ENCODE peak calls at places on chromosomes 5 and 9, in four cellular contexts. S is body of pancreas; T is A549; R is CD8-positive, alpha-beta T cell. G is an unnamed sample.

GRCh38 chr5:140054086-140054689 is 11.1 kb upstream of the NRG2 start:
- DNase-seq in S (peak), T (no peak), R (no peak), G (no peak)

GRCh38 chr5:138448481-138449398 is 9.9 kb downstream of the REEP2 start:
- DNase-seq in S (no peak), R (no peak), T (no peak), G (no peak)

GRCh38 chr5:126971455-126972019 is 58.8 kb downstream of the MARCHF3 start:
- DNase-seq in R (no peak), T (no peak), S (no peak), G (no peak)

GRCh38 chr9:27118916-27119315 is 9.9 kb downstream of the TEK start:
- DNase-seq in R (no peak), T (no peak), S (no peak), G (no peak)

GRCh38 chr9:13804532-13804931 is 509.4 kb downstream of the NFIB start:
- DNase-seq in S (no peak), T (no peak), R (no peak), G (no peak)

GRCh38 chr9:107635137-107635802 is 145.7 kb upstream of the KLF4 start:
- DNase-seq in R (no peak), S (no peak), T (no peak), G (no peak)

GRCh38 chr5:91388362-91388761 is 5.2 kb upstream of the ARRDC3 start:
- DNase-seq in T (no peak), R (no peak), S (no peak), G (no peak)

GRCh38 chr5:93736284-93736683 is 5.1 kb downstream of the POU5F2 start:
- DNase-seq in S (no peak), T (no peak), R (no peak), G (no peak)

GRCh38 chr9:91174772-91175171 is 186.9 kb downstream of the AUH start:
- DNase-seq in R (no peak), S (no peak), T (no peak), G (no peak)

GRCh38 chr5:139848508-139849100 is 53.0 kb downstream of the PSD2 start:
- DNase-seq in T (no peak), R (no peak), S (peak), G (no peak)

GRCh38 chr9:134698587-134699342 is 57.2 kb downstream of the COL5A1 start:
- DNase-seq in T (peak), R (peak), S (peak), G (peak)

GRCh38 chr9:16640649-16641048 is 229.8 kb downstream of the BNC2 start:
- DNase-seq in S (no peak), R (no peak), T (no peak), G (no peak)

GRCh38 chr9:83062011-83062652 is 810 bp downstream of the RASEF start:
- DNase-seq in R (no peak), T (peak), S (peak), G (no peak)
- H3K4me3 ChIP-seq in R (no peak), T (peak), S (peak), G (peak)

GRCh38 chr9:128945798-128946501 is 1.5 kb downstream of the DOLK start:
- DNase-seq in S (no peak), T (no peak), R (no peak), G (no peak)
- H3K4me3 ChIP-seq in S (no peak), T (peak), R (no peak), G (no peak)

DNA sequence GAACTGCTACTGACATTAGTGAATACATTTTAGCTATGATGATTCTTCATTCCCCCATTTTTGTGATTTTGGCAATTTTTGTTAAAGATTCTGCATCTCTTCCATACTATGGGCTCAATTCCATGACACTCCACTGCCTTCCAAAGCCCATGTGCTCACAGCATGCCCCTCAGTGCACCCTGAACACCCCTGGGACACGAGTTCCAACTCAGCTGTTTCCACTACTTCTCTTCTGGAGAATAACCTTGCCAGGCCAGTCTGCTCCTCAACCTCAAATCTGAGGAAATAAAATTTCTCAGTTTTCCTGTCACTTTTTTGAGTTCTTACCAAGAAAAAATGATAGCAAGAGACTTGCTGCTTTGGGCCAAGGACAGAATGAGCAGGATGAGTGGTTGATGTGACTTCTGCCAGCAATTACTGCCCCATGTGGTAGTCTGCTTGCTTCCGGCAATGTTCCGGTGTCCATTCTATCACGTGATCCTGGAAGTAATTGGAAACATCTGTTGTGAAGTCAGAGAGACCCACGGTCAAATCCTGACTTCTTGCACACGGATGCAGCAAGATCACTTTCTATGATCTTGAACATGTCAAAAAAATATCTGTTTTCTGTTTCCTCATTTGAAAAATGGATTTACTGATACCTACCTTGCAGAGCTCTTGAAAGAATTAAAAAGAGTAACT is 58.3 kb downstream of the EGFLAM start:
- DNase-seq in T (no peak), R (no peak), S (no peak), G (no peak)
- H3K4me3 ChIP-seq in T (no peak), R (no peak), S (no peak), G (no peak)

GRCh38 chr5:89097103-89097502 is 214.1 kb upstream of the MEF2C start:
- DNase-seq in S (no peak), T (no peak), R (no peak), G (no peak)

GRCh38 chr5:89095341-89095740 is 212.4 kb upstream of the MEF2C start:
- DNase-seq in T (no peak), S (no peak), R (no peak), G (no peak)

GRCh38 chr5:89098199-89098756 is 215.3 kb upstream of the MEF2C start:
- DNase-seq in T (no peak), R (no peak), S (no peak), G (no peak)
- H3K4me3 ChIP-seq in T (no peak), R (no peak), S (no peak), G (no peak)

GRCh38 chr9:133507246-133507965 is 17.4 kb downstream of the MYMK start:
- DNase-seq in T (no peak), R (no peak), S (no peak), G (no peak)

GRCh38 chr9:133511607-133512006 is 13.2 kb downstream of the MYMK start:
- DNase-seq in R (no peak), T (no peak), S (no peak), G (no peak)

GRCh38 chr9:133508046-133508445 is 16.7 kb downstream of the MYMK start:
- DNase-seq in R (no peak), T (no peak), S (no peak), G (no peak)

GRCh38 chr9:133510926-133511505 is 13.7 kb downstream of the MYMK start:
- DNase-seq in R (no peak), T (no peak), S (no peak), G (no peak)

DNA sequence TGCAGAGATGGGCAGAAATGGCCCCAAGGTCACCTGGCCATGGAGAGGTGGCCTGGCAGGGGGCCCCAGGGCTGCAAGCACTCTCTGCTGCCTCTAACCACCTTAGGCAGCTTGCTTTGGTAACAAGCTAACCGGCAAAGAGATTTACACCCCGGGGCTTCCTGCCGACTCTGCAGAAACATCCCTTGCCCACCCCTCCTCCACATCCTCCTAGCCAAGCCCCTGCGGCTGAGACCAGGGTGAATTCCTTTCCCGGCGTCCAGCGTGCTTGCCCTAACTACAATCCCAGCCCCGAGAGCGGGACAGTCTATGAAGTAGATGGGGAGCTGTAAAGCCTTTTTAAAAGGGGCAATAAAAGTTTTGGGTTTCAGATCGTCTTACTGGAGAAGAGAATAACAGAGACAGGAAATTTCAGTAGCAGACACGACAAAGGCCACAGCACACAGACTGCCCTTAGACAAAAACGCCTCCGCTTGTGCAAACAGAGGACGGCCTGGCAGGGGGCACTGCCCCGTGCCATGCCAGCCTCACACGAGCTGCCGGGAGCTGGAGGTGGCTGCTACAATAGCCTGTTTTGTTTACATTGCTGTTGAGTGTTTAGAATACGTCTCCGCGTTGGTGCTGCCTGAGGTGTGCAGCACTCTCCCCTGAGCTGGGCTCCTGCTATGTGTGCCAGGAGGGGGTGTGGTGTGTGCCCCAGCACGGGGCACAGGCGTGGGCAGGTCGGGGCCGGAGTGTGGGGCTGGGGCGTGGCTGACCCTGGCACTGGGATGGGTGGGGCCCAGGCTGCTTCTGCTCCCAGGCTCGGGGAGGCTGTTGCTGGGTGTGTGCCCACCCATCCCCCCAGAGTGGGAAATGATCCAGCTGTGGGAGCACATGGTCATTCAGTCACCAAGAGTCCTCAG is 15.3 kb downstream of the MYMK start:
- DNase-seq in R (peak), S (peak), T (no peak), G (no peak)
- H3K4me3 ChIP-seq in R (peak), S (no peak), T (peak), G (no peak)

GRCh38 chr9:1977026-1977425 is 38.1 kb upstream of the SMARCA2 start:
- DNase-seq in S (no peak), R (no peak), T (no peak), G (no peak)

GRCh38 chr9:1980387-1980786 is 34.8 kb upstream of the SMARCA2 start:
- DNase-seq in T (no peak), R (no peak), S (no peak), G (no peak)

GRCh38 chr9:1982074-1982473 is 33.1 kb upstream of the SMARCA2 start:
- DNase-seq in T (no peak), R (no peak), S (no peak), G (no peak)

GRCh38 chr9:1978941-1979340 is 36.2 kb upstream of the SMARCA2 start:
- DNase-seq in R (no peak), T (no peak), S (peak), G (no peak)

GRCh38 chr9:1979815-1980367 is 35.3 kb upstream of the SMARCA2 start:
- DNase-seq in R (no peak), T (no peak), S (peak), G (no peak)
- H3K4me3 ChIP-seq in R (no peak), T (no peak), S (no peak), G (no peak)

GRCh38 chr9:128457207-128457606 is 1.4 kb downstream of the ODF2 start:
- DNase-seq in S (no peak), T (no peak), R (no peak), G (no peak)
- H3K4me3 ChIP-seq in S (peak), T (peak), R (peak), G (peak)

GRCh38 chr9:130262771-130263170 is 2.8 kb upstream of the HMCN2 start:
- DNase-seq in R (no peak), S (no peak), T (no peak), G (no peak)
- H3K4me3 ChIP-seq in R (no peak), S (no peak), T (no peak), G (no peak)

GRCh38 chr5:3597002-3597726 is 1.5 kb downstream of the IRX1 start:
- DNase-seq in S (no peak), R (no peak), T (no peak), G (no peak)

GRCh38 chr5:3596261-3596825 is 711 bp downstream of the IRX1 start:
- DNase-seq in R (no peak), S (no peak), T (no peak), G (no peak)

GRCh38 chr5:3598236-3598635 is 2.6 kb downstream of the IRX1 start:
- DNase-seq in R (no peak), T (no peak), S (no peak), G (no peak)

GRCh38 chr5:3598725-3599282 is 3.2 kb downstream of the IRX1 start:
- DNase-seq in S (no peak), T (no peak), R (no peak), G (no peak)

DNA sequence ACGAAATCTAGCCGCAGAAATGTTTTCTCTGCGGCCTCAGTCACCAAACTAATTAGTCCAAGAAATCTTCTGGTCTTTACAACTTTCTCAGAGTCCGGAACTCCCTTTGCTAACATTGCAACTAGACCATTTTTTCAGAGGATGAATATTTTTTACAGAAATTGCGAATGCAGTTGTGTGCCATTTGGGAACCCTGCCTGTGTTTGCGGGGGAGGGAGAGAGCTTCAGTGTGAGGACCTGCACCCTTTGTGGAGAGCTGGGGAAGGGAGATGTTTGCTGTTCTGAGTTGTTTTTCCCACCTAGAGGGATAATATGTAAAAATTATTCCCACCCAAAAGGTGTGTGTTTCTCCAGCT is 2.1 kb downstream of the IRX1 start:
- DNase-seq in T (no peak), R (no peak), S (no peak), G (no peak)
- H3K4me3 ChIP-seq in T (no peak), R (no peak), S (no peak), G (no peak)

DNA sequence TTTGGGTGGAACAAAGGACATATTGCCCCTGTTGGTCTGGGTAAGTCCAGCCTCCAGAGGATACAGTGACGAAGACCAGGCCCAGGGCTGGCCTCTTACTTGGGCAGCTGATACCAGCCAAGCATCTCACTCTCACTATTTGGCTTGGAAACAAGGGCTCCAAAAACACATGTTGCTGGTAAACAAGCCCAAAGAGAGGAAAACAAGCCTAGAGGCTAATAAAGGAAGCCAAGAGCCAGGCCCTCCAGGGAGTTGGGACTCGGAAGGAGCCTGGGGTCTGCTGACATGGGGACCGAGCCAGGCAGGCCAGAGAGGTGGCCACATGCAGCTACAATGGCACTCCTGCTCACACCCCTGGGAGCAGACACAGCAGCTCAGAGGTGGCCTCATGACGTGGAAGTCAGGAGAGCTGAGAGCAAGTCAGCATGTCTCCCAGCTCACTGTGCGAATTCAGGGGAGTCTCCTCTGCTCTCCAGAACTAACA is 5.7 kb downstream of the SPARC start:
- DNase-seq in S (no peak), R (no peak), T (no peak), G (no peak)
- H3K4me3 ChIP-seq in S (no peak), R (no peak), T (no peak), G (no peak)

G was measured in Panc1.